ENCODE peak calls at places on chromosome 12, in four cellular contexts. One of them, this sample, is unnamed.

GRCh38 chr12:108896331-108896730 is 16.4 kb downstream of the DAO start:
- DNase-seq in cardiac muscle cell: no peak
- DNase-seq in heart right ventricle: no peak
- DNase-seq in left ventricle myocardium inferior: no peak
- DNase-seq in this sample: no peak

GRCh38 chr12:29547151-29547561 is 49.7 kb upstream of the OVCH1 start:
- DNase-seq in cardiac muscle cell: peak; percentile 19
- DNase-seq in heart right ventricle: no peak
- DNase-seq in left ventricle myocardium inferior: no peak
- DNase-seq in this sample: no peak

GRCh38 chr12:67388331-67389163 is 119.4 kb downstream of the CAND1 start:
- DNase-seq in cardiac muscle cell: no peak
- DNase-seq in heart right ventricle: no peak
- DNase-seq in left ventricle myocardium inferior: no peak
- DNase-seq in this sample: no peak

GRCh38 chr12:131085816-131086591 is 132.3 kb downstream of the ADGRD1 start:
- DNase-seq in cardiac muscle cell: no peak
- DNase-seq in heart right ventricle: no peak
- DNase-seq in left ventricle myocardium inferior: no peak
- DNase-seq in this sample: no peak

GRCh38 chr12:62930546-62931425 is 4.2 kb downstream of the PPM1H start:
- DNase-seq in cardiac muscle cell: no peak
- DNase-seq in heart right ventricle: no peak
- DNase-seq in left ventricle myocardium inferior: no peak
- DNase-seq in this sample: no peak

GRCh38 chr12:118981285-118982201 is at the start of gene SRRM4:
- DNase-seq in cardiac muscle cell: no peak
- DNase-seq in heart right ventricle: no peak
- DNase-seq in left ventricle myocardium inferior: no peak
- DNase-seq in this sample: no peak

GRCh38 chr12:131196220-131196619 is 242.5 kb downstream of the ADGRD1 start:
- DNase-seq in cardiac muscle cell: no peak
- DNase-seq in heart right ventricle: no peak
- DNase-seq in left ventricle myocardium inferior: no peak
- DNase-seq in this sample: no peak

GRCh38 chr12:7642287-7642686 is 23.4 kb downstream of the APOBEC1 start:
- DNase-seq in cardiac muscle cell: no peak
- DNase-seq in heart right ventricle: no peak
- DNase-seq in left ventricle myocardium inferior: no peak
- DNase-seq in this sample: no peak

GRCh38 chr12:2387051-2387834 is 334.5 kb downstream of the CACNA1C start:
- DNase-seq in cardiac muscle cell: no peak
- DNase-seq in heart right ventricle: no peak
- DNase-seq in left ventricle myocardium inferior: no peak
- DNase-seq in this sample: no peak

GRCh38 chr12:121520586-121521086 is 60.2 kb downstream of the KDM2B start:
- DNase-seq in cardiac muscle cell: no peak
- DNase-seq in heart right ventricle: peak; percentile 22
- DNase-seq in left ventricle myocardium inferior: no peak
- DNase-seq in this sample: no peak

DNA sequence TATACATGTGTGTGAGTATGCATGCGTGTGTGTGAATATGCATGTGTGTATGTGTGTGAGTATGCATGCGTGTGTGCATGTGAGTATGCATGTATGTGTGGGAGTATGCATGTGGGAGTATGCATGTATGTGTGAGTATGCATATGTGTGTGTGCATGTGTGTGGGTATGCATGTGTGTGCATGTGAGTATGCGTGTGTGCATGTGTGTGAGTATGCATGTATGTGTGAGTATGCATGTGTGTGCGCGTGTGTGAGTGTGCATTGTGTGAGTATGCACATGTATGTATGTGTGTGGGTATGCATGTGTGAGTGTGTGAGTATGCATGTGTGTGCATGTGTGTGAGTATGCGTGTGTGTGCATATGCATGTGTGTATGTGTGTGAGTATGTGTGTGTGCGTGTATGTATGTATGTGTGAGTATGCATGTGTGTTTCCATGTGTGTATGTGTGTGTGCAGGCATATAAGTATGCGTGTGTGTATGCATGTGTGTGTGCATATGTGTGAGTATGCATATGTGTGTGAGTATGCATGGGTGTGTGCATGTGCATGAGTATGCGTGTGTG is 97.9 kb upstream of the MED13L start:
- DNase-seq in cardiac muscle cell: no peak
- DNase-seq in heart right ventricle: no peak
- DNase-seq in left ventricle myocardium inferior: no peak
- DNase-seq in this sample: no peak
- H3K4me1 ChIP-seq in cardiac muscle cell: peaks cover 8% of the 10 kb centered on the region
- H3K4me1 ChIP-seq in heart right ventricle: no peaks in the 10 kb centered on the region
- H3K4me1 ChIP-seq in left ventricle myocardium inferior: no peaks in the 10 kb centered on the region
- H3K4me1 ChIP-seq in this sample: no peaks in the 10 kb centered on the region

GRCh38 chr12:59166457-59166856 is 246.2 kb upstream of the LRIG3 start:
- DNase-seq in cardiac muscle cell: no peak
- DNase-seq in heart right ventricle: no peak
- DNase-seq in left ventricle myocardium inferior: no peak
- DNase-seq in this sample: no peak
- H3K27ac ChIP-seq in cardiac muscle cell: no peak overlapping the region
- H3K27ac ChIP-seq in heart right ventricle: no peak overlapping the region
- H3K27ac ChIP-seq in left ventricle myocardium inferior: no peak overlapping the region
- H3K27ac ChIP-seq in this sample: no peak overlapping the region

GRCh38 chr12:106980944-106981343 is 6.0 kb downstream of the MTERF2 start:
- DNase-seq in cardiac muscle cell: peak; percentile 40
- DNase-seq in heart right ventricle: no peak
- DNase-seq in left ventricle myocardium inferior: no peak
- DNase-seq in this sample: no peak

GRCh38 chr12:106976668-106977067 is 10.3 kb downstream of the MTERF2 start:
- DNase-seq in cardiac muscle cell: no peak
- DNase-seq in heart right ventricle: no peak
- DNase-seq in left ventricle myocardium inferior: no peak
- DNase-seq in this sample: no peak

GRCh38 chr12:106976013-106976658 is 10.8 kb downstream of the MTERF2 start:
- DNase-seq in cardiac muscle cell: peak; percentile 85
- DNase-seq in heart right ventricle: no peak
- DNase-seq in left ventricle myocardium inferior: no peak
- DNase-seq in this sample: no peak

GRCh38 chr12:106975098-106975497 is 11.8 kb downstream of the MTERF2 start:
- DNase-seq in cardiac muscle cell: no peak
- DNase-seq in heart right ventricle: no peak
- DNase-seq in left ventricle myocardium inferior: no peak
- DNase-seq in this sample: no peak

GRCh38 chr12:106978035-106978800 is 8.7 kb downstream of the MTERF2 start:
- DNase-seq in cardiac muscle cell: peak; percentile 85
- DNase-seq in heart right ventricle: peak; percentile 77
- DNase-seq in left ventricle myocardium inferior: peak; percentile 73
- DNase-seq in this sample: peak; percentile 62
- H3K4me1 ChIP-seq in cardiac muscle cell: peaks cover 40% of the 10 kb centered on the region
- H3K4me1 ChIP-seq in heart right ventricle: peaks cover 70% of the 10 kb centered on the region
- H3K4me1 ChIP-seq in left ventricle myocardium inferior: peaks cover 94% of the 10 kb centered on the region
- H3K4me1 ChIP-seq in this sample: peaks cover 28% of the 10 kb centered on the region

GRCh38 chr12:88141425-88141773 is 489 bp downstream of the CEP290 start:
- DNase-seq in cardiac muscle cell: no peak
- DNase-seq in heart right ventricle: no peak
- DNase-seq in left ventricle myocardium inferior: no peak
- DNase-seq in this sample: no peak
- H3K27ac ChIP-seq in cardiac muscle cell: peak overlapping the region; percentile 18
- H3K27ac ChIP-seq in heart right ventricle: no peak overlapping the region
- H3K27ac ChIP-seq in left ventricle myocardium inferior: peak overlapping the region; percentile 82
- H3K27ac ChIP-seq in this sample: peak overlapping the region; percentile 78

This sample was measured in psoas muscle.